ENCODE peak calls at places on chromosome 16, in seven cellular contexts. T, Y, M, K, U, L and W are unnamed samples.

GRCh38 chr16:5709889-5710288 is 612.3 kb upstream of the EEF2KMT start:
- DNase-seq in T (no peak), Y (no peak), M (no peak), K (peak), U (no peak), L (no peak), W (no peak)

GRCh38 chr16:57935904-57936303 is 35.0 kb downstream of the CNGB1 start:
- DNase-seq in T (no peak), Y (no peak), M (no peak), K (no peak), U (no peak), L (no peak), W (no peak)

GRCh38 chr16:4373909-4374742 is 2.5 kb downstream of the VASN start:
- DNase-seq in T (no peak), Y (peak), M (no peak), K (peak), U (peak), L (no peak), W (peak)

GRCh38 chr16:14368399-14368798 is 261.7 kb downstream of the PARN start:
- DNase-seq in T (no peak), Y (no peak), M (no peak), K (no peak), U (no peak), L (no peak), W (no peak)

GRCh38 chr16:3087243-3087791 is 11.8 kb downstream of the ZSCAN10 start:
- DNase-seq in T (no peak), Y (no peak), M (no peak), K (no peak), U (no peak), L (no peak), W (no peak)

GRCh38 chr16:66490774-66491715 is 58.9 kb downstream of the TK2 start:
- DNase-seq in T (no peak), Y (no peak), M (no peak), K (no peak), U (peak), L (no peak), W (no peak)

GRCh38 chr16:78879046-78879445 is 721.5 kb downstream of the MAF start:
- DNase-seq in T (no peak), Y (no peak), M (no peak), K (no peak), U (no peak), L (no peak), W (no peak)

GRCh38 chr16:72013389-72013788 is 4.8 kb downstream of the DHODH start:
- DNase-seq in T (peak), Y (no peak), M (no peak), K (peak), U (no peak), L (no peak), W (no peak)

GRCh38 chr16:84593825-84594724 is 23.8 kb downstream of the COTL1 start:
- DNase-seq in T (peak), Y (no peak), M (peak), K (peak), U (peak), L (peak), W (peak)

GRCh38 chr16:23155445-23156049 is 6.3 kb upstream of the USP31 start:
- DNase-seq in T (no peak), Y (no peak), M (no peak), K (no peak), U (no peak), L (no peak), W (no peak)

GRCh38 chr16:81797443-81797842 is 18.4 kb downstream of the PLCG2 start:
- DNase-seq in T (peak), Y (no peak), M (no peak), K (no peak), U (no peak), L (no peak), W (no peak)

GRCh38 chr16:86389566-86390328 is 120.6 kb upstream of the FOXF1 start:
- DNase-seq in T (no peak), Y (no peak), M (no peak), K (no peak), U (no peak), L (no peak), W (no peak)

GRCh38 chr16:23941963-23942564 is 106.3 kb downstream of the PRKCB start:
- DNase-seq in T (no peak), Y (no peak), M (no peak), K (no peak), U (peak), L (no peak), W (no peak)

GRCh38 chr16:15653227-15653626 is 3.2 kb downstream of the NDE1 start:
- DNase-seq in T (no peak), Y (peak), M (no peak), K (peak), U (no peak), L (no peak), W (no peak)

GRCh38 chr16:57184890-57185445 is 871 bp downstream of the PSME3IP1 start:
- DNase-seq in T (no peak), Y (no peak), M (no peak), K (no peak), U (no peak), L (no peak), W (no peak)

GRCh38 chr16:80369559-80369958 is 171.2 kb upstream of the DYNLRB2 start:
- DNase-seq in T (no peak), Y (peak), M (peak), K (peak), U (peak), L (no peak), W (no peak)

GRCh38 chr16:86945166-86945900 is 367.0 kb downstream of the FOXL1 start:
- DNase-seq in T (no peak), Y (no peak), M (no peak), K (no peak), U (peak), L (no peak), W (no peak)

GRCh38 chr16:892536-893255 is 78.1 kb downstream of the LMF1 start:
- DNase-seq in T (no peak), Y (no peak), M (no peak), K (no peak), U (no peak), L (no peak), W (no peak)

GRCh38 chr16:22220714-22221113 is 14.6 kb downstream of the EEF2K start:
- DNase-seq in T (no peak), Y (no peak), M (peak), K (no peak), U (peak), L (no peak), W (no peak)

GRCh38 chr16:8109510-8110369 is 480.6 kb downstream of the TMEM114 start:
- DNase-seq in T (no peak), Y (no peak), M (no peak), K (no peak), U (no peak), L (no peak), W (no peak)

GRCh38 chr16:74053310-74053709 is 243.3 kb upstream of the PSMD7 start:
- DNase-seq in T (no peak), Y (no peak), M (no peak), K (no peak), U (no peak), L (no peak), W (no peak)

GRCh38 chr16:10989494-10989893 is 45.1 kb downstream of the CLEC16A start:
- DNase-seq in T (no peak), Y (no peak), M (peak), K (no peak), U (no peak), L (no peak), W (no peak)

GRCh38 chr16:73082608-73083007 is 34.7 kb upstream of the ZFHX3 start:
- DNase-seq in T (no peak), Y (peak), M (no peak), K (peak), U (peak), L (no peak), W (no peak)

GRCh38 chr16:58016841-58017446 is 8.6 kb upstream of the MMP15 start:
- DNase-seq in T (no peak), Y (no peak), M (peak), K (no peak), U (no peak), L (no peak), W (no peak)

GRCh38 chr16:80046848-80047247 is 446.3 kb upstream of the MAF start:
- DNase-seq in T (no peak), Y (no peak), M (no peak), K (no peak), U (no peak), L (no peak), W (no peak)

GRCh38 chr16:75273054-75273925 is 21.9 kb upstream of the BCAR1 start:
- DNase-seq in T (no peak), Y (peak), M (no peak), K (peak), U (no peak), L (no peak), W (no peak)

GRCh38 chr16:47978491-47979490 is 177.0 kb downstream of the ABCC12 start:
- DNase-seq in T (no peak), Y (no peak), M (no peak), K (no peak), U (no peak), L (no peak), W (no peak)

GRCh38 chr16:4257646-4258556 is 14.9 kb downstream of the TFAP4 start:
- DNase-seq in T (no peak), Y (no peak), M (no peak), K (no peak), U (no peak), L (no peak), W (peak)

GRCh38 chr16:17529982-17530760 is 59.4 kb upstream of the XYLT1 start:
- DNase-seq in T (peak), Y (no peak), M (no peak), K (no peak), U (no peak), L (no peak), W (no peak)

GRCh38 chr16:3004319-3004718 is 8.4 kb upstream of the CLDN9 start:
- DNase-seq in T (no peak), Y (no peak), M (no peak), K (no peak), U (no peak), L (no peak), W (no peak)

GRCh38 chr16:58678716-58679115 is 5.9 kb downstream of the SLC38A7 start:
- DNase-seq in T (no peak), Y (no peak), M (peak), K (no peak), U (peak), L (no peak), W (no peak)

GRCh38 chr16:31876955-31877828 is 3.6 kb downstream of the ZNF267 start:
- DNase-seq in T (peak), Y (peak), M (no peak), K (peak), U (no peak), L (peak), W (no peak)